ENCODE peak calls at places on chromosomes 6 and 20, in nine cellular contexts. One of them, this sample, is unnamed.

GRCh38 chr6:52392944-52393343 is 27.2 kb upstream of the EFHC1 start:
- DNase-seq in psoas muscle: no peak
- DNase-seq in cardiac muscle cell: peak; percentile 50
- DNase-seq in BE2C: no peak
- DNase-seq in pancreas: no peak
- DNase-seq in CD8-positive, alpha-beta T cell: no peak
- DNase-seq in hepatocyte: no peak
- DNase-seq in thoracic aorta: no peak
- DNase-seq in thyroid gland: no peak
- DNase-seq in this sample: no peak

GRCh38 chr6:62283828-62284411 is 2.1 kb downstream of the KHDRBS2 start:
- DNase-seq in psoas muscle: no peak
- DNase-seq in cardiac muscle cell: peak; percentile 4
- DNase-seq in BE2C: no peak
- DNase-seq in pancreas: no peak
- DNase-seq in CD8-positive, alpha-beta T cell: no peak
- DNase-seq in hepatocyte: peak; percentile 76
- DNase-seq in thoracic aorta: no peak
- DNase-seq in thyroid gland: peak; percentile 12
- DNase-seq in this sample: peak; percentile 2

GRCh38 chr6:92110390-92110789 is 1309.0 kb downstream of the EPHA7 start:
- DNase-seq in psoas muscle: no peak
- DNase-seq in cardiac muscle cell: no peak
- DNase-seq in BE2C: no peak
- DNase-seq in pancreas: no peak
- DNase-seq in CD8-positive, alpha-beta T cell: no peak
- DNase-seq in hepatocyte: peak; percentile 51
- DNase-seq in thoracic aorta: no peak
- DNase-seq in thyroid gland: no peak
- DNase-seq in this sample: no peak

GRCh38 chr20:57587278-57587988 is 26.5 kb downstream of the PCK1 start:
- DNase-seq in psoas muscle: no peak
- DNase-seq in cardiac muscle cell: no peak
- DNase-seq in BE2C: no peak
- DNase-seq in pancreas: no peak
- DNase-seq in CD8-positive, alpha-beta T cell: no peak
- DNase-seq in hepatocyte: no peak
- DNase-seq in thoracic aorta: no peak
- DNase-seq in thyroid gland: no peak
- DNase-seq in this sample: no peak

GRCh38 chr6:7122684-7123083 is 14.9 kb downstream of the RREB1 start:
- DNase-seq in psoas muscle: no peak
- DNase-seq in cardiac muscle cell: no peak
- DNase-seq in BE2C: no peak
- DNase-seq in pancreas: no peak
- DNase-seq in CD8-positive, alpha-beta T cell: no peak
- DNase-seq in hepatocyte: no peak
- DNase-seq in thoracic aorta: no peak
- DNase-seq in thyroid gland: no peak
- DNase-seq in this sample: no peak

GRCh38 chr20:63070301-63070625 is 63.5 kb upstream of the BHLHE23 start:
- DNase-seq in psoas muscle: peak; percentile 29
- DNase-seq in cardiac muscle cell: no peak
- DNase-seq in BE2C: no peak
- DNase-seq in pancreas: no peak
- DNase-seq in CD8-positive, alpha-beta T cell: no peak
- DNase-seq in hepatocyte: no peak
- DNase-seq in thoracic aorta: no peak
- DNase-seq in thyroid gland: no peak
- DNase-seq in this sample: no peak

GRCh38 chr6:141133346-141133745 is 999.4 kb upstream of the GJE1 start:
- DNase-seq in psoas muscle: no peak
- DNase-seq in cardiac muscle cell: no peak
- DNase-seq in BE2C: no peak
- DNase-seq in pancreas: no peak
- DNase-seq in CD8-positive, alpha-beta T cell: no peak
- DNase-seq in hepatocyte: no peak
- DNase-seq in thoracic aorta: no peak
- DNase-seq in thyroid gland: no peak
- DNase-seq in this sample: no peak

GRCh38 chr6:7991992-7992815 is 72.0 kb downstream of the BLOC1S5 start:
- DNase-seq in psoas muscle: no peak
- DNase-seq in cardiac muscle cell: peak; percentile 94
- DNase-seq in BE2C: no peak
- DNase-seq in pancreas: no peak
- DNase-seq in CD8-positive, alpha-beta T cell: no peak
- DNase-seq in hepatocyte: peak; percentile 44
- DNase-seq in thoracic aorta: no peak
- DNase-seq in thyroid gland: no peak
- DNase-seq in this sample: no peak

GRCh38 chr6:15371151-15371550 is 125.3 kb downstream of the JARID2 start:
- DNase-seq in psoas muscle: no peak
- DNase-seq in cardiac muscle cell: no peak
- DNase-seq in BE2C: no peak
- DNase-seq in pancreas: no peak
- DNase-seq in CD8-positive, alpha-beta T cell: no peak
- DNase-seq in hepatocyte: no peak
- DNase-seq in thoracic aorta: no peak
- DNase-seq in thyroid gland: no peak
- DNase-seq in this sample: no peak
- H3K4me1 ChIP-seq in psoas muscle: peaks cover 90% of the 10 kb centered on the region
- H3K4me1 ChIP-seq in cardiac muscle cell: peaks cover 17% of the 10 kb centered on the region
- H3K4me1 ChIP-seq in BE2C: peaks cover 16% of the 10 kb centered on the region
- H3K4me1 ChIP-seq in pancreas: peaks cover 6% of the 10 kb centered on the region
- H3K4me1 ChIP-seq in CD8-positive, alpha-beta T cell: peaks cover 18% of the 10 kb centered on the region
- H3K4me1 ChIP-seq in hepatocyte: peaks cover 8% of the 10 kb centered on the region
- H3K4me1 ChIP-seq in thoracic aorta: peaks cover 10% of the 10 kb centered on the region
- H3K4me1 ChIP-seq in thyroid gland: peaks cover 13% of the 10 kb centered on the region
- H3K4me1 ChIP-seq in this sample: peaks cover 6% of the 10 kb centered on the region

DNA sequence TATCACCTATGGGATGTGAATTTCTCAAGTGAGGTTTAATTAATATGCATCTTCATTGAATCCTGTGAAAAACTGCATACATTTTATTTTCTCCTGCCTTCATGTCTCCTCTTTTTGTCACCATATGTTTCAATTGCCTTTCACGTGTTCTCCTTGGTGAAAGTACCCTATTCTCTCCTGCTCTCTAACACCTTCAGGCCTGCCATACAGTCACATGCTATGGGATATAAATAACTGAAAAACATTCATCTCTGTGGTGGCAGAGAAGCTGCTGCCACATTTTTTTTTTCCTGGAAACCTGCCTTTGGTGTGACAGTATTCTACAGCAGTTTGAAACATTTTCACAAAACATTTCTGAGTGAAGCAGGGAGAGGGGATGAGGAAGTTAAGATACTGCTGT is 44.7 kb upstream of the FBXL4 start:
- DNase-seq in psoas muscle: no peak
- DNase-seq in cardiac muscle cell: no peak
- DNase-seq in BE2C: no peak
- DNase-seq in pancreas: no peak
- DNase-seq in CD8-positive, alpha-beta T cell: no peak
- DNase-seq in hepatocyte: no peak
- DNase-seq in thoracic aorta: no peak
- DNase-seq in thyroid gland: no peak
- DNase-seq in this sample: no peak
- H3K4me3 ChIP-seq in psoas muscle: no peak overlapping the region
- H3K4me3 ChIP-seq in cardiac muscle cell: no peak overlapping the region
- H3K4me3 ChIP-seq in BE2C: no peak overlapping the region
- H3K4me3 ChIP-seq in pancreas: no peak overlapping the region
- H3K4me3 ChIP-seq in CD8-positive, alpha-beta T cell: no peak overlapping the region
- H3K4me3 ChIP-seq in hepatocyte: no peak overlapping the region
- H3K4me3 ChIP-seq in thoracic aorta: no peak overlapping the region
- H3K4me3 ChIP-seq in thyroid gland: no peak overlapping the region
- H3K4me3 ChIP-seq in this sample: no peak overlapping the region

DNA sequence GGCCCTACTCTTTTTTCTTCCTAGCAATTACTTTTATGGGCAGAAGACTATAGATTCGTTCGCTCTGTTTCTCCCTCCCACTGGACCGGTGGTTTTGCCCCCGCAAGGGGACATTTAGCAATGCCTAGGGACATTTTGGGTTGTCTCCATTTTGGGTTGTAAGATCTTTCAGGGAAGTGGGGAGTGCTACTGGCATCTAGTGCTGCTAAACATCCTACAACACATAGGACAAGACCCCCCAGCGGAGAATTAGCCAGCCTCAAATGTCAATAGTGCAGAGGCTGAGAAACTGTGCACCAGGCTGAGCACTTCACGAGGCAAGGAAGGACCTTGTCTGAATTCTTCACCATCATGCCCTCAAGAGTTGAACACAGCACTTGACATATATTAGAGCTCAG is 4.8 kb upstream of the ZMYND8 start:
- DNase-seq in psoas muscle: no peak
- DNase-seq in cardiac muscle cell: no peak
- DNase-seq in BE2C: no peak
- DNase-seq in pancreas: no peak
- DNase-seq in CD8-positive, alpha-beta T cell: no peak
- DNase-seq in hepatocyte: no peak
- DNase-seq in thoracic aorta: no peak
- DNase-seq in thyroid gland: no peak
- DNase-seq in this sample: no peak
- H3K4me1 ChIP-seq in psoas muscle: peaks cover 58% of the 10 kb centered on the region
- H3K4me1 ChIP-seq in cardiac muscle cell: peaks cover 57% of the 10 kb centered on the region
- H3K4me1 ChIP-seq in BE2C: peaks cover 33% of the 10 kb centered on the region
- H3K4me1 ChIP-seq in pancreas: peaks cover 49% of the 10 kb centered on the region
- H3K4me1 ChIP-seq in CD8-positive, alpha-beta T cell: peaks cover 38% of the 10 kb centered on the region
- H3K4me1 ChIP-seq in hepatocyte: peaks cover 47% of the 10 kb centered on the region
- H3K4me1 ChIP-seq in thoracic aorta: peaks cover 65% of the 10 kb centered on the region
- H3K4me1 ChIP-seq in thyroid gland: peaks cover 66% of the 10 kb centered on the region
- H3K4me1 ChIP-seq in this sample: peaks cover 57% of the 10 kb centered on the region

GRCh38 chr20:59148713-59149493 is 14.7 kb upstream of the ZNF831 start:
- DNase-seq in psoas muscle: no peak
- DNase-seq in cardiac muscle cell: no peak
- DNase-seq in BE2C: no peak
- DNase-seq in pancreas: no peak
- DNase-seq in CD8-positive, alpha-beta T cell: peak; percentile 16
- DNase-seq in hepatocyte: no peak
- DNase-seq in thoracic aorta: no peak
- DNase-seq in thyroid gland: no peak
- DNase-seq in this sample: no peak

GRCh38 chr20:59150821-59151251 is 12.8 kb upstream of the ZNF831 start:
- DNase-seq in psoas muscle: no peak
- DNase-seq in cardiac muscle cell: no peak
- DNase-seq in BE2C: no peak
- DNase-seq in pancreas: no peak
- DNase-seq in CD8-positive, alpha-beta T cell: peak; percentile 9
- DNase-seq in hepatocyte: no peak
- DNase-seq in thoracic aorta: no peak
- DNase-seq in thyroid gland: no peak
- DNase-seq in this sample: no peak

GRCh38 chr20:59151391-59151790 is 12.2 kb upstream of the ZNF831 start:
- DNase-seq in psoas muscle: no peak
- DNase-seq in cardiac muscle cell: no peak
- DNase-seq in BE2C: no peak
- DNase-seq in pancreas: no peak
- DNase-seq in CD8-positive, alpha-beta T cell: no peak
- DNase-seq in hepatocyte: no peak
- DNase-seq in thoracic aorta: no peak
- DNase-seq in thyroid gland: no peak
- DNase-seq in this sample: no peak

GRCh38 chr20:59151820-59152219 is 11.8 kb upstream of the ZNF831 start:
- DNase-seq in psoas muscle: no peak
- DNase-seq in cardiac muscle cell: no peak
- DNase-seq in BE2C: no peak
- DNase-seq in pancreas: no peak
- DNase-seq in CD8-positive, alpha-beta T cell: no peak
- DNase-seq in hepatocyte: no peak
- DNase-seq in thoracic aorta: no peak
- DNase-seq in thyroid gland: no peak
- DNase-seq in this sample: no peak

GRCh38 chr20:59149678-59150504 is 13.7 kb upstream of the ZNF831 start:
- DNase-seq in psoas muscle: no peak
- DNase-seq in cardiac muscle cell: no peak
- DNase-seq in BE2C: peak; percentile 21
- DNase-seq in pancreas: no peak
- DNase-seq in CD8-positive, alpha-beta T cell: peak; percentile 77
- DNase-seq in hepatocyte: peak; percentile 28
- DNase-seq in thoracic aorta: no peak
- DNase-seq in thyroid gland: no peak
- DNase-seq in this sample: no peak
- H3K4me3 ChIP-seq in psoas muscle: no peak overlapping the region
- H3K4me3 ChIP-seq in cardiac muscle cell: no peak overlapping the region
- H3K4me3 ChIP-seq in BE2C: no peak overlapping the region
- H3K4me3 ChIP-seq in pancreas: no peak overlapping the region
- H3K4me3 ChIP-seq in CD8-positive, alpha-beta T cell: peak overlapping the region; percentile 21
- H3K4me3 ChIP-seq in hepatocyte: no peak overlapping the region
- H3K4me3 ChIP-seq in thoracic aorta: no peak overlapping the region
- H3K4me3 ChIP-seq in thyroid gland: no peak overlapping the region
- H3K4me3 ChIP-seq in this sample: no peak overlapping the region

GRCh38 chr20:1894471-1894950 is 696 bp upstream of the SIRPA start:
- DNase-seq in psoas muscle: peak; percentile 85
- DNase-seq in cardiac muscle cell: peak; percentile 82
- DNase-seq in BE2C: peak; percentile 39
- DNase-seq in pancreas: peak; percentile 57
- DNase-seq in CD8-positive, alpha-beta T cell: no peak
- DNase-seq in hepatocyte: peak; percentile 87
- DNase-seq in thoracic aorta: no peak
- DNase-seq in thyroid gland: peak; percentile 59
- DNase-seq in this sample: peak; percentile 59

GRCh38 chr20:1892122-1892385 is 3.2 kb upstream of the SIRPA start:
- DNase-seq in psoas muscle: no peak
- DNase-seq in cardiac muscle cell: no peak
- DNase-seq in BE2C: no peak
- DNase-seq in pancreas: no peak
- DNase-seq in CD8-positive, alpha-beta T cell: no peak
- DNase-seq in hepatocyte: no peak
- DNase-seq in thoracic aorta: no peak
- DNase-seq in thyroid gland: no peak
- DNase-seq in this sample: no peak

GRCh38 chr20:1894951-1895673 is at the start of gene SIRPA:
- DNase-seq in psoas muscle: peak; percentile 87
- DNase-seq in cardiac muscle cell: peak; percentile 84
- DNase-seq in BE2C: peak; percentile 54
- DNase-seq in pancreas: peak; percentile 55
- DNase-seq in CD8-positive, alpha-beta T cell: no peak
- DNase-seq in hepatocyte: peak; percentile 82
- DNase-seq in thoracic aorta: peak; percentile 42
- DNase-seq in thyroid gland: peak; percentile 67
- DNase-seq in this sample: peak; percentile 53

GRCh38 chr20:1895674-1896496 is 678 bp downstream of the SIRPA start:
- DNase-seq in psoas muscle: peak; percentile 81
- DNase-seq in cardiac muscle cell: peak; percentile 39
- DNase-seq in BE2C: no peak
- DNase-seq in pancreas: no peak
- DNase-seq in CD8-positive, alpha-beta T cell: no peak
- DNase-seq in hepatocyte: peak; percentile 44
- DNase-seq in thoracic aorta: no peak
- DNase-seq in thyroid gland: peak; percentile 13
- DNase-seq in this sample: no peak

GRCh38 chr20:1893721-1894470 is 1.3 kb upstream of the SIRPA start:
- DNase-seq in psoas muscle: no peak
- DNase-seq in cardiac muscle cell: no peak
- DNase-seq in BE2C: no peak
- DNase-seq in pancreas: no peak
- DNase-seq in CD8-positive, alpha-beta T cell: no peak
- DNase-seq in hepatocyte: no peak
- DNase-seq in thoracic aorta: no peak
- DNase-seq in thyroid gland: no peak
- DNase-seq in this sample: no peak
- H3K4me1 ChIP-seq in psoas muscle: peaks cover 22% of the 10 kb centered on the region
- H3K4me1 ChIP-seq in cardiac muscle cell: peaks cover 27% of the 10 kb centered on the region
- H3K4me1 ChIP-seq in BE2C: no peaks in the 10 kb centered on the region
- H3K4me1 ChIP-seq in pancreas: no peaks in the 10 kb centered on the region
- H3K4me1 ChIP-seq in CD8-positive, alpha-beta T cell: no peaks in the 10 kb centered on the region
- H3K4me1 ChIP-seq in hepatocyte: peaks cover 18% of the 10 kb centered on the region
- H3K4me1 ChIP-seq in thoracic aorta: peaks cover 63% of the 10 kb centered on the region
- H3K4me1 ChIP-seq in thyroid gland: peaks cover 11% of the 10 kb centered on the region
- H3K4me1 ChIP-seq in this sample: peaks cover 14% of the 10 kb centered on the region

This sample was measured in SJSA1.